ENCODE peak calls at places on chromosomes 11 and 22, in five cellular contexts. Z, X, L, O and H are unnamed samples. For H3K4me1, H3K27me3 and H3K36me3, the result is how much of the 10 kb centered on the place peaks cover.

GRCh38 chr11:23991140-23991539 is 505.7 kb upstream of the LUZP2 start:
- DNase-seq in Z (no peak), X (no peak), L (no peak), O (peak), H (no peak)

GRCh38 chr11:67644042-67644441 is 4.5 kb upstream of the TBX10 start:
- DNase-seq in Z (no peak), X (no peak), L (no peak), O (no peak), H (no peak)

GRCh38 chr11:8709002-8709672 is 26.5 kb downstream of the RPL27A start:
- DNase-seq in Z (no peak), X (no peak), L (peak), O (peak), H (peak)

GRCh38 chr11:125994509-125994908 is 48.7 kb downstream of the VSIG10L2 start:
- DNase-seq in Z (no peak), X (no peak), L (no peak), O (no peak), H (no peak)

GRCh38 chr11:103967985-103968384 is 68.5 kb upstream of the DDI1 start:
- DNase-seq in Z (no peak), X (no peak), L (no peak), O (no peak), H (no peak)

GRCh38 chr11:123474994-123475393 is 44.9 kb downstream of the GRAMD1B start:
- DNase-seq in Z (no peak), X (no peak), L (no peak), O (peak), H (no peak)

GRCh38 chr11:28616566-28616965 is 508.4 kb downstream of the METTL15 start:
- DNase-seq in Z (no peak), X (no peak), L (no peak), O (no peak), H (no peak)

GRCh38 chr11:71120346-71120963 is 131.9 kb downstream of the SHANK2 start:
- DNase-seq in Z (no peak), X (no peak), L (no peak), O (no peak), H (no peak)

GRCh38 chr11:24738972-24739371 is 242.1 kb downstream of the LUZP2 start:
- DNase-seq in Z (no peak), X (no peak), L (no peak), O (no peak), H (no peak)

GRCh38 chr22:27224485-27225364 is 567.3 kb downstream of the MIAT start:
- DNase-seq in Z (no peak), X (no peak), L (peak), O (peak), H (peak)

GRCh38 chr11:2709429-2709828 is 9.6 kb upstream of the KCNQ1OT1 start:
- DNase-seq in Z (no peak), X (no peak), L (peak), O (peak), H (peak)

GRCh38 chr11:94786264-94787126 is 18.3 kb downstream of the AMOTL1 start:
- DNase-seq in Z (no peak), X (peak), L (no peak), O (peak), H (no peak)

GRCh38 chr22:20549232-20549841 is 41.9 kb downstream of the MED15 start:
- DNase-seq in Z (peak), X (no peak), L (peak), O (no peak), H (peak)

GRCh38 chr11:112042161-112042960 is 17.2 kb downstream of the DLAT start:
- DNase-seq in Z (no peak), X (no peak), L (no peak), O (peak), H (no peak)

DNA sequence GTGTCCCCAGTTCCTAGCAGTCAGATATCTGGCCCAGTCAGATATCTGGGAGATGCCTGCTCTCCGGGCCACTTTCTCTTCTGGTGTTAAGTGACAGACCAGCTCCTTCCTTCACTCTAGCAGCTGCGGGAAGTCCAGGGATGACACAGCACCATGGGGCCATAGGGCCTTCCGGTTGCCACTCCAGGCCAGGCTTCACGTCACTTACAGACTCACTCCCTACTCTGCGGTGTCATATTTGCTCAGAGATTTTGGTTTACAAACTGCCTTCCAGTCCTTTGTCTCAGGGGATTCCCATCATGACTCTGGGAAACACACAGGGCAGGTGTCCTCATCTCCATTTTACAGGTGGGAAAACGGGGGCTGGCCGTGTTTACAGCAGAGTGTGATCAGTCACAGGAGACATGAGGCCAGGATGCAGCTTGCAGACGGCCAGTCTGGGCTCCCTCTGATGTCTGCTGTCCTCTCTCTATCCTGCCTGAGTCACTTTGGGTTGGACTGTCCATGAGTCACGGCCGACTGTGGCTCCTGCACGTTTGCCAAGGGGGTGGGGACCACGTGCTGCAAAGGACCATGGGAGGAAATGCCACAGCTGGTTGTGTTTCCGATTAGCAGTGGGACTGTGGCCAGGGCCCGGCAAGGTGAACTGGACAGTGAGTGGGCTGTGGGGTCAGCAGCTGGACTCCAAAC is 8.2 kb upstream of the TBC1D22A start:
- DNase-seq in Z (no peak), X (no peak), L (peak), O (peak), H (peak)
- H3K4me1 ChIP-seq in Z (under half), X (under half), L (under half), O (under half), H (under half)

DNA sequence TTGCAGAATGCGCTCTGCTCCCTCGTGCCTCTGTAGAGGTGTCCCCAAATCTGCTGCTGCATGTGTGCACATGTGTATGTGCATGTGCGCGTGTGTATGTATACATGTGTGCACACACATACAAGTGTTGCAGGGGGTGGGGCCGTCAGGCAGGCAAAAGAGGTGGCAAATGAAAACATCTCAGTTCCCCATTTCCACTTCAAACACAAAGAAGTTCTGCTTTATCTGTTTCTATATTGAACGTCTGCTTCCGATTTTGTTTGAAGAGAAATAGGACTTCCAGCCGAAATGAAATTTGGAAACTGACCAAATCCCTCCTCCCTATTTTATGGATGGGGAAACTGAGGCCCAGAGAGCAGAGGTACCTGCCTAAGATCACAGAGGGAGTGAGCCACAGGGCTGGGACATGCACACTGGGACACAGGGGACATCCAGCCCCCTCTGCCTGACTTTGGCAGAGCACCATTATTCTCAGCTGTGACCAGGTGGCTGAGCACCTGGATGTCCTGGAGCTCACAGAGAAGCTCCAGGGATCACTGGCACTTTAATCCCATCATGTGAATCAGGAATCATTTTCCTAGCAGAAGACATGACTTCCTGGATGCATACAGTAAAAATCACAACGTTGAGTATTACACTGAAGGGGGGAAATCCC is 41.2 kb upstream of the ALX4 start:
- DNase-seq in Z (no peak), X (no peak), L (no peak), O (no peak), H (no peak)
- H3K27me3 ChIP-seq in Z (under half), X (under half), L (under half), O (under half), H (under half)

DNA sequence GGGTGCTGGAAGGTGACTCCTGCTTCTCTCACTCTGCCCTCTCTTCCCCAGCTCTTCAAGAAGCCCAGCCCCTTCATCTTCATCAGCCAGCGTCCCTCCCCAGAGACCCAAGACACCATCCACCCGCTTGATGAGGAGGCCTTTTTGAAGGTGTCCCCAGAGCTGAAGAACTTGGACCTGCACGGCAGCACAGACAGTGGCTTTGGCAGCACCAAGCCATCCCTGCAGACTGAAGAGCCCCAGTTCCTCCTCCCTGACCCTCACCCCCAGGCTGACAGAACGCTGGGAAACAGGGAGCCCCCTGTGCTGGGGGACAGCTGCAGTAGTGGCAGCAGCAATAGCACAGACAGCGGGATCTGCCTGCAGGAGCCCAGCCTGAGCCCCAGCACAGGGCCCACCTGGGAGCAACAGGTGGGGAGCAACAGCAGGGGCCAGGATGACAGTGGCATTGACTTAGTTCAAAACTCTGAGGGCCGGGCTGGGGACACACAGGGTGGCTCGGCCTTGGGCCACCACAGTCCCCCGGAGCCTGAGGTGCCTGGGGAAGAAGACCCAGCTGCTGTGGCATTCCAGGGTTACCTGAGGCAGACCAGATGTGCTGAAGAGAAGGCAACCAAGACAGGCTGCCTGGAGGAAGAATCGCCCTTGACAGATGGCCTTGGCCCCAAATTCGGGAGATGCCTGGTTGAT is 12.6 kb downstream of the IL10RA start:
- DNase-seq in Z (no peak), X (no peak), L (peak), O (no peak), H (no peak)
- H3K36me3 ChIP-seq in Z (half or more), X (under half), L (under half), O (under half), H (under half)

GRCh38 chr11:47512701-47513100 is 40.2 kb downstream of the CELF1 start:
- DNase-seq in Z (no peak), X (no peak), L (no peak), O (no peak), H (no peak)
- H3K4me1 ChIP-seq in Z (half or more), X (under half), L (under half), O (under half), H (under half)

GRCh38 chr22:47607486-47607885 is 845.0 kb downstream of the TBC1D22A start:
- DNase-seq in Z (no peak), X (no peak), L (no peak), O (no peak), H (no peak)
- H3K27me3 ChIP-seq in Z (under half), X (under half), L (under half), O (under half), H (under half)

DNA sequence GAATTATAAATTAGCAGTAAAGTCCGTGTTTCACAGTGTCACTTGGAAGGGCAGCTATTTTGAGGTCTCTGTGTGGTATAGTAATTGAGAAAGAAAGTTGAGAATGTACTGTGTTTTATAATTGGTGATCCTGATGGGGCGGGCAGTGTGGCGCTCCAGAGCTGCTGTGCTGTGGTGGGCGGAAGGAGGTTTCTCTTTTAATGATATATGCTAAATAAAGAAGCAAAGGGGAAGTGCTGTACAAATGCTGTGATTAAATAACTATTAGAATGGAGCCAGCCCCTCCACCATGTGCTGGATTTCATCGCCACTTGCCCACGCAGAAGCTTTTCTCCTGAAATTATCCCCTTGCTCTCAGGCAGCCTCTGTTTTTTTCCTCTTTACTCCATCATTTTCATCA is 24.6 kb downstream of the ATXN10 start:
- DNase-seq in Z (no peak), X (no peak), L (no peak), O (no peak), H (no peak)
- H3K36me3 ChIP-seq in Z (under half), X (under half), L (under half), O (under half), H (under half)